ENCODE peak calls at places on chromosomes 5 and 9, in seven cellular contexts. H is stimulated activated CD8-positive, alpha-beta memory T cell treated with anti-CD3 and anti-CD28 coated beads, Interleukin-4, amount 100 ng/mL, for 4 hours; N is HTR-8/SVneo; F is activated CD8-positive, alpha-beta T cell treated with anti-CD3 and anti-CD28 coated beads for 36 hours; E is body of pancreas; P is lower lobe of right lung; K is Caki2. L is an unnamed sample.

GRCh38 chr9:120412425-120412951 is 167.5 kb downstream of the CDK5RAP2 start:
- DNase-seq in F (no peak), E (no peak), K (no peak), P (no peak), N (no peak), H (no peak), L (no peak)

GRCh38 chr5:133287500-133287899 is 235.7 kb downstream of the HSPA4 start:
- DNase-seq in H (no peak), N (peak), P (no peak), K (peak), F (peak), E (peak), L (peak)

GRCh38 chr9:132078369-132079356 is 1.0 kb downstream of the MED27 start:
- DNase-seq in N (no peak), E (no peak), P (no peak), K (peak), F (peak), H (peak), L (no peak)

GRCh38 chr5:124735169-124735858 is 11.1 kb downstream of the ZNF608 start:
- DNase-seq in E (no peak), P (no peak), N (no peak), H (no peak), K (no peak), F (no peak), L (no peak)

GRCh38 chr9:75993434-75993833 is 103.0 kb downstream of the PCSK5 start:
- DNase-seq in N (no peak), F (no peak), P (no peak), K (peak), H (no peak), E (no peak), L (no peak)

GRCh38 chr5:179332741-179333290 is 12.4 kb downstream of the ADAMTS2 start:
- DNase-seq in E (no peak), F (no peak), H (no peak), K (no peak), P (no peak), N (no peak), L (no peak)

GRCh38 chr5:95084757-95085156 is 200.1 kb downstream of the MCTP1 start:
- DNase-seq in E (no peak), P (no peak), H (no peak), K (no peak), F (no peak), N (no peak), L (no peak)

GRCh38 chr9:108468364-108468763 is 387.4 kb downstream of the ACTL7B start:
- DNase-seq in F (peak), P (peak), K (peak), N (no peak), E (no peak), H (no peak), L (no peak)

GRCh38 chr5:91848453-91848852 is 465.3 kb upstream of the ARRDC3 start:
- DNase-seq in K (peak), F (no peak), H (no peak), P (no peak), E (no peak), N (peak), L (no peak)

GRCh38 chr5:86974910-86975309 is 292.8 kb upstream of the RASA1 start:
- DNase-seq in H (no peak), F (no peak), K (no peak), N (no peak), P (no peak), E (no peak), L (no peak)

GRCh38 chr9:93228030-93228429 is 44.1 kb downstream of the WNK2 start:
- DNase-seq in H (no peak), N (no peak), P (no peak), K (no peak), F (no peak), E (no peak), L (no peak)

GRCh38 chr5:173714551-173715428 is 98.3 kb upstream of the BOD1 start:
- DNase-seq in H (no peak), N (peak), F (no peak), E (no peak), K (no peak), P (peak), L (no peak)

GRCh38 chr9:14993891-14994554 is 83.8 kb upstream of the FREM1 start:
- DNase-seq in E (no peak), H (no peak), P (no peak), K (no peak), F (no peak), N (no peak), L (no peak)

GRCh38 chr5:64506567-64507321 is 929 bp downstream of the RGS7BP start:
- DNase-seq in K (no peak), P (peak), H (no peak), N (no peak), F (no peak), E (no peak), L (no peak)

GRCh38 chr5:142743677-142744441 is 26.3 kb upstream of the ARHGAP26 start:
- DNase-seq in E (no peak), N (no peak), P (no peak), K (no peak), F (no peak), H (no peak), L (no peak)

GRCh38 chr5:117889592-117889991 is 1098.8 kb downstream of the DTWD2 start:
- DNase-seq in E (no peak), K (no peak), H (no peak), P (no peak), N (peak), F (no peak), L (no peak)

GRCh38 chr5:173602423-173602822 is 14.0 kb downstream of the BOD1 start:
- DNase-seq in H (no peak), E (peak), P (peak), F (no peak), K (no peak), N (no peak), L (peak)

L was measured in globus pallidus.